ENCODE peak calls at places on chromosomes 12 and 14, in eight cellular contexts. One of them, this sample, is unnamed.

GRCh38 chr14:70096866-70097265 is 91.9 kb downstream of the SLC8A3 start:
- DNase-seq in IMR-90: peak
- DNase-seq in RWPE2: no peak
- DNase-seq in AG04450: no peak
- DNase-seq in ovary: no peak
- DNase-seq in astrocyte of the spinal cord: no peak
- DNase-seq in transverse colon: no peak
- DNase-seq in fibroblast of lung: peak
- DNase-seq in this sample: no peak

GRCh38 chr14:79842270-79842669 is 369.0 kb downstream of the DIO2 start:
- DNase-seq in ovary: no peak
- DNase-seq in RWPE2: no peak
- DNase-seq in astrocyte of the spinal cord: peak
- DNase-seq in AG04450: peak
- DNase-seq in transverse colon: no peak
- DNase-seq in fibroblast of lung: peak
- DNase-seq in IMR-90: peak
- DNase-seq in this sample: no peak

GRCh38 chr12:64796205-64796845 is 28.1 kb upstream of the TBC1D30 start:
- DNase-seq in RWPE2: no peak
- DNase-seq in AG04450: peak
- DNase-seq in transverse colon: peak
- DNase-seq in ovary: peak
- DNase-seq in fibroblast of lung: peak
- DNase-seq in astrocyte of the spinal cord: peak
- DNase-seq in IMR-90: peak
- DNase-seq in this sample: peak

GRCh38 chr14:65377576-65377975 is 35.0 kb upstream of the FUT8 start:
- DNase-seq in fibroblast of lung: peak
- DNase-seq in astrocyte of the spinal cord: no peak
- DNase-seq in ovary: no peak
- DNase-seq in IMR-90: peak
- DNase-seq in transverse colon: no peak
- DNase-seq in AG04450: no peak
- DNase-seq in RWPE2: no peak
- DNase-seq in this sample: no peak

GRCh38 chr12:46998811-46999368 is 80.5 kb upstream of the PCED1B start:
- DNase-seq in astrocyte of the spinal cord: peak
- DNase-seq in IMR-90: peak
- DNase-seq in fibroblast of lung: peak
- DNase-seq in ovary: no peak
- DNase-seq in AG04450: peak
- DNase-seq in RWPE2: no peak
- DNase-seq in transverse colon: no peak
- DNase-seq in this sample: no peak

GRCh38 chr12:118190266-118190665 is 54.3 kb downstream of the PEBP1 start:
- DNase-seq in astrocyte of the spinal cord: peak
- DNase-seq in transverse colon: no peak
- DNase-seq in RWPE2: no peak
- DNase-seq in ovary: no peak
- DNase-seq in IMR-90: peak
- DNase-seq in fibroblast of lung: peak
- DNase-seq in AG04450: no peak
- DNase-seq in this sample: no peak

GRCh38 chr12:51847830-51848727 is at the start of gene FIGNL2:
- DNase-seq in fibroblast of lung: no peak
- DNase-seq in AG04450: no peak
- DNase-seq in ovary: no peak
- DNase-seq in IMR-90: peak
- DNase-seq in transverse colon: no peak
- DNase-seq in astrocyte of the spinal cord: no peak
- DNase-seq in RWPE2: no peak
- DNase-seq in this sample: no peak

GRCh38 chr12:6478406-6478805 is 7.9 kb upstream of the VAMP1 start:
- DNase-seq in IMR-90: no peak
- DNase-seq in transverse colon: no peak
- DNase-seq in RWPE2: no peak
- DNase-seq in astrocyte of the spinal cord: no peak
- DNase-seq in fibroblast of lung: no peak
- DNase-seq in AG04450: no peak
- DNase-seq in ovary: no peak
- DNase-seq in this sample: no peak

GRCh38 chr14:30559638-30560071 is 697 bp downstream of the G2E3 start:
- DNase-seq in AG04450: no peak
- DNase-seq in RWPE2: no peak
- DNase-seq in ovary: no peak
- DNase-seq in IMR-90: peak
- DNase-seq in transverse colon: no peak
- DNase-seq in astrocyte of the spinal cord: peak
- DNase-seq in fibroblast of lung: peak
- DNase-seq in this sample: no peak

GRCh38 chr12:118164798-118165486 is 29.0 kb downstream of the PEBP1 start:
- DNase-seq in IMR-90: peak
- DNase-seq in transverse colon: no peak
- DNase-seq in ovary: no peak
- DNase-seq in fibroblast of lung: peak
- DNase-seq in AG04450: no peak
- DNase-seq in astrocyte of the spinal cord: peak
- DNase-seq in RWPE2: no peak
- DNase-seq in this sample: no peak

GRCh38 chr14:95024380-95024779 is 132.9 kb downstream of the DICER1 start:
- DNase-seq in transverse colon: no peak
- DNase-seq in astrocyte of the spinal cord: no peak
- DNase-seq in IMR-90: no peak
- DNase-seq in RWPE2: no peak
- DNase-seq in AG04450: no peak
- DNase-seq in fibroblast of lung: no peak
- DNase-seq in ovary: no peak
- DNase-seq in this sample: no peak

GRCh38 chr14:95025941-95026340 is 131.4 kb downstream of the DICER1 start:
- DNase-seq in IMR-90: no peak
- DNase-seq in fibroblast of lung: no peak
- DNase-seq in AG04450: no peak
- DNase-seq in transverse colon: no peak
- DNase-seq in ovary: no peak
- DNase-seq in RWPE2: no peak
- DNase-seq in astrocyte of the spinal cord: no peak
- DNase-seq in this sample: no peak

GRCh38 chr14:95023886-95024285 is 133.4 kb downstream of the DICER1 start:
- DNase-seq in transverse colon: no peak
- DNase-seq in ovary: no peak
- DNase-seq in fibroblast of lung: no peak
- DNase-seq in IMR-90: peak
- DNase-seq in AG04450: no peak
- DNase-seq in astrocyte of the spinal cord: no peak
- DNase-seq in RWPE2: no peak
- DNase-seq in this sample: no peak

GRCh38 chr14:95026851-95027463 is 130.4 kb downstream of the DICER1 start:
- DNase-seq in astrocyte of the spinal cord: no peak
- DNase-seq in fibroblast of lung: no peak
- DNase-seq in ovary: no peak
- DNase-seq in AG04450: no peak
- DNase-seq in transverse colon: no peak
- DNase-seq in RWPE2: no peak
- DNase-seq in IMR-90: no peak
- DNase-seq in this sample: no peak

DNA sequence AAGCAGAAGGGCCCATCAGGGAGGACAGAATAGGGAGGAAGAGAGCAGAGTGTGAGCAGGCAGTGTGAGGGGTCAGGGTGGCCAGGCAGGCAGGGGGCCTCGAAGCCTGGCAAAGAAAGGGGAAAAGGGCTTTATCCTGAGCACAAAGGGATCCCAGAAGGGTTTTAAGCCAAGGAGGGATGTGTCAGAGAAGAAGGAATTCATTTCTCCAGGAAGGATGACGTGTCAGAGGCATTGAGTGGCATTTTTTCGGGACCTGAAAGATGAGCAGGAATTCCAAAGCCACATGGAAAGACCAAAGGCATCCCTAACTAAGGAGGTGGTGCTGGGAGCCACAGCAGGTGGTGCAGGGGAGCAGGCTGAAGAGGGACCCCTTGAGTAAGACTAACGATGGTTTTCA is 132.1 kb downstream of the DICER1 start:
- DNase-seq in RWPE2: no peak
- DNase-seq in transverse colon: no peak
- DNase-seq in AG04450: no peak
- DNase-seq in fibroblast of lung: no peak
- DNase-seq in IMR-90: no peak
- DNase-seq in ovary: no peak
- DNase-seq in astrocyte of the spinal cord: no peak
- DNase-seq in this sample: no peak
- TF ChIP-seq CTCF in RWPE2: no peak
- TF ChIP-seq CTCF in transverse colon: no peak
- TF ChIP-seq CTCF in AG04450: no peak
- TF ChIP-seq CTCF in fibroblast of lung: no peak
- TF ChIP-seq CTCF in IMR-90: no peak
- TF ChIP-seq CTCF in ovary: no peak
- TF ChIP-seq CTCF in astrocyte of the spinal cord: no peak
- TF ChIP-seq CTCF in this sample: no peak

GRCh38 chr14:23054000-23054811 is 3.1 kb downstream of the CDH24 start:
- DNase-seq in ovary: no peak
- DNase-seq in transverse colon: no peak
- DNase-seq in IMR-90: no peak
- DNase-seq in AG04450: no peak
- DNase-seq in astrocyte of the spinal cord: no peak
- DNase-seq in RWPE2: peak
- DNase-seq in fibroblast of lung: no peak
- DNase-seq in this sample: no peak
- TF ChIP-seq CTCF in ovary: no peak
- TF ChIP-seq CTCF in transverse colon: no peak
- TF ChIP-seq CTCF in IMR-90: peak
- TF ChIP-seq CTCF in AG04450: no peak
- TF ChIP-seq CTCF in astrocyte of the spinal cord: peak
- TF ChIP-seq CTCF in RWPE2: no peak
- TF ChIP-seq CTCF in fibroblast of lung: peak
- TF ChIP-seq CTCF in this sample: no peak

GRCh38 chr14:58635041-58635440 is 2.7 kb upstream of the DACT1 start:
- DNase-seq in IMR-90: no peak
- DNase-seq in fibroblast of lung: no peak
- DNase-seq in AG04450: no peak
- DNase-seq in astrocyte of the spinal cord: no peak
- DNase-seq in ovary: no peak
- DNase-seq in RWPE2: no peak
- DNase-seq in transverse colon: no peak
- DNase-seq in this sample: no peak
- TF ChIP-seq CTCF in IMR-90: no peak
- TF ChIP-seq CTCF in fibroblast of lung: no peak
- TF ChIP-seq CTCF in AG04450: no peak
- TF ChIP-seq CTCF in astrocyte of the spinal cord: no peak
- TF ChIP-seq CTCF in ovary: no peak
- TF ChIP-seq CTCF in RWPE2: no peak
- TF ChIP-seq CTCF in transverse colon: no peak
- TF ChIP-seq CTCF in this sample: no peak

GRCh38 chr12:28172434-28173030 is 17.7 kb upstream of the CCDC91 start:
- DNase-seq in ovary: no peak
- DNase-seq in AG04450: peak
- DNase-seq in fibroblast of lung: peak
- DNase-seq in transverse colon: peak
- DNase-seq in RWPE2: no peak
- DNase-seq in IMR-90: peak
- DNase-seq in astrocyte of the spinal cord: peak
- DNase-seq in this sample: no peak
- TF ChIP-seq CTCF in ovary: no peak
- TF ChIP-seq CTCF in AG04450: peak
- TF ChIP-seq CTCF in fibroblast of lung: peak
- TF ChIP-seq CTCF in transverse colon: peak
- TF ChIP-seq CTCF in RWPE2: peak
- TF ChIP-seq CTCF in IMR-90: peak
- TF ChIP-seq CTCF in astrocyte of the spinal cord: peak
- TF ChIP-seq CTCF in this sample: no peak